ENCODE peak calls at places on chromosomes 7 and 10, in nine cellular contexts. One of them, this sample, is unnamed. For H3K36me3 and H3K9me3, the result is how much of the 10 kb centered on the place peaks cover.

GRCh38 chr7:157493776-157494175 is 157.0 kb downstream of the DNAJB6 start:
- DNase-seq in H1: no peak
- DNase-seq in mammary epithelial cell: no peak
- DNase-seq in SJSA1: peak
- DNase-seq in tibial nerve: no peak
- DNase-seq in CD8-positive, alpha-beta memory T cell: no peak
- DNase-seq in stomach: peak
- DNase-seq in MM.1S: no peak
- DNase-seq in pancreas: no peak
- DNase-seq in this sample: no peak

GRCh38 chr10:13056461-13057077 is 43.4 kb upstream of the OPTN start:
- DNase-seq in H1: no peak
- DNase-seq in mammary epithelial cell: peak
- DNase-seq in SJSA1: no peak
- DNase-seq in tibial nerve: no peak
- DNase-seq in CD8-positive, alpha-beta memory T cell: no peak
- DNase-seq in stomach: no peak
- DNase-seq in MM.1S: no peak
- DNase-seq in pancreas: no peak
- DNase-seq in this sample: no peak

GRCh38 chr10:116848032-116848911 is 1.0 kb upstream of the ENO4 start:
- DNase-seq in H1: no peak
- DNase-seq in mammary epithelial cell: peak
- DNase-seq in SJSA1: no peak
- DNase-seq in tibial nerve: no peak
- DNase-seq in CD8-positive, alpha-beta memory T cell: no peak
- DNase-seq in stomach: no peak
- DNase-seq in MM.1S: peak
- DNase-seq in pancreas: peak
- DNase-seq in this sample: no peak

GRCh38 chr7:107007892-107008287 is 36.6 kb upstream of the PRKAR2B start:
- DNase-seq in H1: no peak
- DNase-seq in mammary epithelial cell: no peak
- DNase-seq in SJSA1: no peak
- DNase-seq in tibial nerve: no peak
- DNase-seq in CD8-positive, alpha-beta memory T cell: no peak
- DNase-seq in stomach: no peak
- DNase-seq in MM.1S: no peak
- DNase-seq in pancreas: no peak
- DNase-seq in this sample: no peak

GRCh38 chr10:93746844-93747284 is 10.9 kb upstream of the LGI1 start:
- DNase-seq in H1: peak
- DNase-seq in mammary epithelial cell: peak
- DNase-seq in SJSA1: peak
- DNase-seq in tibial nerve: no peak
- DNase-seq in CD8-positive, alpha-beta memory T cell: no peak
- DNase-seq in stomach: no peak
- DNase-seq in MM.1S: peak
- DNase-seq in pancreas: no peak
- DNase-seq in this sample: no peak

GRCh38 chr10:48309711-48310226 is 3.3 kb downstream of the MAPK8 start:
- DNase-seq in H1: no peak
- DNase-seq in mammary epithelial cell: peak
- DNase-seq in SJSA1: no peak
- DNase-seq in tibial nerve: no peak
- DNase-seq in CD8-positive, alpha-beta memory T cell: no peak
- DNase-seq in stomach: no peak
- DNase-seq in MM.1S: peak
- DNase-seq in pancreas: no peak
- DNase-seq in this sample: no peak

GRCh38 chr10:14271621-14272020 is 59.1 kb downstream of the FRMD4A start:
- DNase-seq in H1: no peak
- DNase-seq in mammary epithelial cell: no peak
- DNase-seq in SJSA1: no peak
- DNase-seq in tibial nerve: no peak
- DNase-seq in CD8-positive, alpha-beta memory T cell: no peak
- DNase-seq in stomach: no peak
- DNase-seq in MM.1S: no peak
- DNase-seq in pancreas: no peak
- DNase-seq in this sample: no peak

GRCh38 chr7:76301000-76301399 is 1.5 kb upstream of the HSPB1 start:
- DNase-seq in H1: no peak
- DNase-seq in mammary epithelial cell: no peak
- DNase-seq in SJSA1: no peak
- DNase-seq in tibial nerve: no peak
- DNase-seq in CD8-positive, alpha-beta memory T cell: no peak
- DNase-seq in stomach: no peak
- DNase-seq in MM.1S: no peak
- DNase-seq in pancreas: no peak
- DNase-seq in this sample: no peak

GRCh38 chr10:79146611-79147130 is 77.9 kb downstream of the ZMIZ1 start:
- DNase-seq in H1: no peak
- DNase-seq in mammary epithelial cell: no peak
- DNase-seq in SJSA1: peak
- DNase-seq in tibial nerve: peak
- DNase-seq in CD8-positive, alpha-beta memory T cell: no peak
- DNase-seq in stomach: peak
- DNase-seq in MM.1S: no peak
- DNase-seq in pancreas: peak
- DNase-seq in this sample: peak

GRCh38 chr7:70071786-70072185 is 473.5 kb downstream of the AUTS2 start:
- DNase-seq in H1: no peak
- DNase-seq in mammary epithelial cell: no peak
- DNase-seq in SJSA1: no peak
- DNase-seq in tibial nerve: no peak
- DNase-seq in CD8-positive, alpha-beta memory T cell: no peak
- DNase-seq in stomach: no peak
- DNase-seq in MM.1S: no peak
- DNase-seq in pancreas: no peak
- DNase-seq in this sample: no peak

GRCh38 chr7:66430164-66430545 is 198.5 kb upstream of the KCTD7 start:
- DNase-seq in H1: no peak
- DNase-seq in mammary epithelial cell: no peak
- DNase-seq in SJSA1: no peak
- DNase-seq in tibial nerve: no peak
- DNase-seq in CD8-positive, alpha-beta memory T cell: no peak
- DNase-seq in stomach: no peak
- DNase-seq in MM.1S: no peak
- DNase-seq in pancreas: no peak
- DNase-seq in this sample: no peak

GRCh38 chr10:31383810-31384588 is 65.0 kb downstream of the ZEB1 start:
- DNase-seq in H1: no peak
- DNase-seq in mammary epithelial cell: no peak
- DNase-seq in SJSA1: no peak
- DNase-seq in tibial nerve: no peak
- DNase-seq in CD8-positive, alpha-beta memory T cell: no peak
- DNase-seq in stomach: no peak
- DNase-seq in MM.1S: peak
- DNase-seq in pancreas: no peak
- DNase-seq in this sample: no peak

GRCh38 chr7:151415375-151416112 is 5.7 kb upstream of the WDR86 start:
- DNase-seq in H1: no peak
- DNase-seq in mammary epithelial cell: peak
- DNase-seq in SJSA1: no peak
- DNase-seq in tibial nerve: no peak
- DNase-seq in CD8-positive, alpha-beta memory T cell: no peak
- DNase-seq in stomach: no peak
- DNase-seq in MM.1S: no peak
- DNase-seq in pancreas: no peak
- DNase-seq in this sample: no peak

GRCh38 chr7:130207642-130208041 is at the start of gene SSMEM1:
- DNase-seq in H1: no peak
- DNase-seq in mammary epithelial cell: peak
- DNase-seq in SJSA1: no peak
- DNase-seq in tibial nerve: no peak
- DNase-seq in CD8-positive, alpha-beta memory T cell: no peak
- DNase-seq in stomach: no peak
- DNase-seq in MM.1S: no peak
- DNase-seq in pancreas: no peak
- DNase-seq in this sample: no peak

GRCh38 chr10:67473850-67474633 is 222.0 kb downstream of the CTNNA3 start:
- DNase-seq in H1: no peak
- DNase-seq in mammary epithelial cell: no peak
- DNase-seq in SJSA1: no peak
- DNase-seq in tibial nerve: no peak
- DNase-seq in CD8-positive, alpha-beta memory T cell: no peak
- DNase-seq in stomach: no peak
- DNase-seq in MM.1S: no peak
- DNase-seq in pancreas: no peak
- DNase-seq in this sample: no peak

GRCh38 chr7:70797109-70797514 is 334.8 kb upstream of the GALNT17 start:
- DNase-seq in H1: no peak
- DNase-seq in mammary epithelial cell: no peak
- DNase-seq in SJSA1: no peak
- DNase-seq in tibial nerve: no peak
- DNase-seq in CD8-positive, alpha-beta memory T cell: no peak
- DNase-seq in stomach: no peak
- DNase-seq in MM.1S: no peak
- DNase-seq in pancreas: no peak
- DNase-seq in this sample: no peak

GRCh38 chr10:131928248-131929095 is 27.7 kb downstream of the PPP2R2D start:
- DNase-seq in H1: no peak
- DNase-seq in mammary epithelial cell: peak
- DNase-seq in SJSA1: no peak
- DNase-seq in tibial nerve: no peak
- DNase-seq in CD8-positive, alpha-beta memory T cell: no peak
- DNase-seq in stomach: peak
- DNase-seq in MM.1S: no peak
- DNase-seq in pancreas: no peak
- DNase-seq in this sample: no peak
- H3K27ac ChIP-seq in H1: no peak
- H3K27ac ChIP-seq in mammary epithelial cell: no peak
- H3K27ac ChIP-seq in SJSA1: peak
- H3K27ac ChIP-seq in tibial nerve: peak
- H3K27ac ChIP-seq in CD8-positive, alpha-beta memory T cell: no peak
- H3K27ac ChIP-seq in stomach: no peak
- H3K27ac ChIP-seq in MM.1S: no peak
- H3K27ac ChIP-seq in pancreas: no peak
- H3K27ac ChIP-seq in this sample: peak

GRCh38 chr10:5929442-5929841 is 39.4 kb downstream of the FBH1 start:
- DNase-seq in H1: no peak
- DNase-seq in mammary epithelial cell: no peak
- DNase-seq in SJSA1: no peak
- DNase-seq in tibial nerve: no peak
- DNase-seq in CD8-positive, alpha-beta memory T cell: no peak
- DNase-seq in stomach: no peak
- DNase-seq in MM.1S: no peak
- DNase-seq in pancreas: no peak
- DNase-seq in this sample: no peak

GRCh38 chr10:5932345-5932744 is 42.3 kb downstream of the FBH1 start:
- DNase-seq in H1: no peak
- DNase-seq in mammary epithelial cell: no peak
- DNase-seq in SJSA1: no peak
- DNase-seq in tibial nerve: no peak
- DNase-seq in CD8-positive, alpha-beta memory T cell: no peak
- DNase-seq in stomach: no peak
- DNase-seq in MM.1S: no peak
- DNase-seq in pancreas: no peak
- DNase-seq in this sample: no peak

GRCh38 chr10:5924889-5925288 is 34.8 kb downstream of the FBH1 start:
- DNase-seq in H1: no peak
- DNase-seq in mammary epithelial cell: no peak
- DNase-seq in SJSA1: no peak
- DNase-seq in tibial nerve: no peak
- DNase-seq in CD8-positive, alpha-beta memory T cell: no peak
- DNase-seq in stomach: no peak
- DNase-seq in MM.1S: no peak
- DNase-seq in pancreas: no peak
- DNase-seq in this sample: no peak

GRCh38 chr10:5930272-5930671 is 40.2 kb downstream of the FBH1 start:
- DNase-seq in H1: no peak
- DNase-seq in mammary epithelial cell: no peak
- DNase-seq in SJSA1: no peak
- DNase-seq in tibial nerve: no peak
- DNase-seq in CD8-positive, alpha-beta memory T cell: no peak
- DNase-seq in stomach: no peak
- DNase-seq in MM.1S: no peak
- DNase-seq in pancreas: no peak
- DNase-seq in this sample: no peak

GRCh38 chr10:5927306-5927705 is 37.3 kb downstream of the FBH1 start:
- DNase-seq in H1: no peak
- DNase-seq in mammary epithelial cell: no peak
- DNase-seq in SJSA1: no peak
- DNase-seq in tibial nerve: no peak
- DNase-seq in CD8-positive, alpha-beta memory T cell: no peak
- DNase-seq in stomach: no peak
- DNase-seq in MM.1S: no peak
- DNase-seq in pancreas: no peak
- DNase-seq in this sample: no peak
- H3K36me3 ChIP-seq in H1: half or more
- H3K36me3 ChIP-seq in mammary epithelial cell: half or more
- H3K36me3 ChIP-seq in SJSA1: half or more
- H3K36me3 ChIP-seq in tibial nerve: half or more
- H3K36me3 ChIP-seq in CD8-positive, alpha-beta memory T cell: under half
- H3K36me3 ChIP-seq in stomach: half or more
- H3K36me3 ChIP-seq in MM.1S: under half
- H3K36me3 ChIP-seq in pancreas: under half
- H3K36me3 ChIP-seq in this sample: half or more

GRCh38 chr7:64359543-64359942 is 45.8 kb downstream of the ZNF736 start:
- DNase-seq in H1: no peak
- DNase-seq in mammary epithelial cell: no peak
- DNase-seq in SJSA1: no peak
- DNase-seq in tibial nerve: no peak
- DNase-seq in CD8-positive, alpha-beta memory T cell: no peak
- DNase-seq in stomach: no peak
- DNase-seq in MM.1S: no peak
- DNase-seq in pancreas: no peak
- DNase-seq in this sample: no peak
- H3K9me3 ChIP-seq in H1: half or more
- H3K9me3 ChIP-seq in mammary epithelial cell: under half
- H3K9me3 ChIP-seq in SJSA1: under half
- H3K9me3 ChIP-seq in tibial nerve: half or more
- H3K9me3 ChIP-seq in CD8-positive, alpha-beta memory T cell: under half
- H3K9me3 ChIP-seq in stomach: half or more
- H3K9me3 ChIP-seq in MM.1S: under half
- H3K9me3 ChIP-seq in pancreas: under half
- H3K9me3 ChIP-seq in this sample: under half

DNA sequence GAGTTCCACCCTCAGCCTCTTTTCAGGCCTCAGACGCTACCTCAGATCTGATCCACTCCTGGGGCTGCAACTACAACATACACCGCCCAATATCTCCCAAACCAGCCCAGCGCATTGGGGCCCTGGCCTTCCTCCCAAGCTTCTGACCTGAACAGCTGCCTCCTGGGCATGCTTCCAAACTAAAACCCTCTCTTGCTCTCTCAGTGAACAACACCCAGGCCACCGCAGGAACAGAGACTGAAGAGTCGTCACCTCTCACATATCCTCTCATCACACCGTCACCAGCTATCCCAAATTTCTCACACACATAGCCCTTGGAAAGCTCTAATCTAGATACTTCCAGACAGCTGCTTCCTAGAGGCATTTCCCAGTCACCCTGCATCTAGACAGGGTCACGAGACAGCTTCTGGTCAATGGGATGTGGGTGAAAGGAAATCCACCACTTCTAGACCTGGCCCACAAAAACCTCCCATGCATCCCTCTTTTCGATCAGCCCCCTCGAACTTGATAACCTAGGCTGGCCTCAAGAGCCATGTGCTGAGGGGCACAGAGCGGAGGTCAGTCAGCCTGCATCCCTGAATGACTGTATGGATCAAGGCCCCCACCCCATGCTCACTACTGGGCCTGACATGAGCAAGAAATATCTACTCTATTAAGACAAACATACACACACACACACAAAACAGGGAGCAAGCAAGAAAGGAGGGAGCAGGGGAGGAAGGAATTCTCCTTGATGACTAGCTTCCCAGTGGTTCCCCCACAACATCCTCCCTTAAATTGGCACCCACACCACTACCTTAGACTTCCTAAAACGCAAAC is 1.8 kb downstream of the PARP12 start:
- DNase-seq in H1: no peak
- DNase-seq in mammary epithelial cell: no peak
- DNase-seq in SJSA1: peak
- DNase-seq in tibial nerve: no peak
- DNase-seq in CD8-positive, alpha-beta memory T cell: no peak
- DNase-seq in stomach: peak
- DNase-seq in MM.1S: no peak
- DNase-seq in pancreas: peak
- DNase-seq in this sample: no peak
- H3K27ac ChIP-seq in H1: no peak
- H3K27ac ChIP-seq in mammary epithelial cell: no peak
- H3K27ac ChIP-seq in SJSA1: no peak
- H3K27ac ChIP-seq in tibial nerve: peak
- H3K27ac ChIP-seq in CD8-positive, alpha-beta memory T cell: peak
- H3K27ac ChIP-seq in stomach: peak
- H3K27ac ChIP-seq in MM.1S: no peak
- H3K27ac ChIP-seq in pancreas: peak
- H3K27ac ChIP-seq in this sample: peak